ENCODE peak calls at places on chromosomes 2 and 18, in nine cellular contexts. One of them, this sample, is unnamed.

GRCh38 chr18:48942554-48943261 is 8.1 kb downstream of the SMAD7 start:
- DNase-seq in astrocyte of the spinal cord: peak
- DNase-seq in vagina: no peak
- DNase-seq in GM13976: no peak
- DNase-seq in IMR-90: peak
- DNase-seq in EL: peak
- DNase-seq in WERI-Rb-1: no peak
- DNase-seq in stimulated activated CD4-positive, alpha-beta T cell treated with anti-CD3 and anti-CD28 coated beads, Interleukin-2, amount 100 ng/mL, for 48 hours: no peak
- DNase-seq in stimulated activated CD8-positive, alpha-beta memory T cell treated with anti-CD3 and anti-CD28 coated beads, Interleukin-7, amount 100 ng/mL, for 1 hour: no peak
- DNase-seq in this sample: no peak

GRCh38 chr18:52312321-52312720 is 27.7 kb upstream of the DCC start:
- DNase-seq in astrocyte of the spinal cord: peak
- DNase-seq in vagina: no peak
- DNase-seq in GM13976: no peak
- DNase-seq in IMR-90: no peak
- DNase-seq in EL: no peak
- DNase-seq in WERI-Rb-1: no peak
- DNase-seq in stimulated activated CD4-positive, alpha-beta T cell treated with anti-CD3 and anti-CD28 coated beads, Interleukin-2, amount 100 ng/mL, for 48 hours: no peak
- DNase-seq in stimulated activated CD8-positive, alpha-beta memory T cell treated with anti-CD3 and anti-CD28 coated beads, Interleukin-7, amount 100 ng/mL, for 1 hour: no peak
- DNase-seq in this sample: no peak

GRCh38 chr2:85564144-85564563 is 2.9 kb upstream of the GGCX start:
- DNase-seq in astrocyte of the spinal cord: no peak
- DNase-seq in vagina: no peak
- DNase-seq in GM13976: peak
- DNase-seq in IMR-90: no peak
- DNase-seq in EL: no peak
- DNase-seq in WERI-Rb-1: no peak
- DNase-seq in stimulated activated CD4-positive, alpha-beta T cell treated with anti-CD3 and anti-CD28 coated beads, Interleukin-2, amount 100 ng/mL, for 48 hours: no peak
- DNase-seq in stimulated activated CD8-positive, alpha-beta memory T cell treated with anti-CD3 and anti-CD28 coated beads, Interleukin-7, amount 100 ng/mL, for 1 hour: no peak
- DNase-seq in this sample: no peak

GRCh38 chr2:223735659-223736244 is 101.6 kb downstream of the AP1S3 start:
- DNase-seq in astrocyte of the spinal cord: peak
- DNase-seq in vagina: no peak
- DNase-seq in GM13976: no peak
- DNase-seq in IMR-90: peak
- DNase-seq in EL: peak
- DNase-seq in WERI-Rb-1: no peak
- DNase-seq in stimulated activated CD4-positive, alpha-beta T cell treated with anti-CD3 and anti-CD28 coated beads, Interleukin-2, amount 100 ng/mL, for 48 hours: no peak
- DNase-seq in stimulated activated CD8-positive, alpha-beta memory T cell treated with anti-CD3 and anti-CD28 coated beads, Interleukin-7, amount 100 ng/mL, for 1 hour: no peak
- DNase-seq in this sample: no peak

GRCh38 chr2:240670950-240671349 is 11.7 kb downstream of the AQP12B start:
- DNase-seq in astrocyte of the spinal cord: no peak
- DNase-seq in vagina: no peak
- DNase-seq in GM13976: no peak
- DNase-seq in IMR-90: no peak
- DNase-seq in EL: no peak
- DNase-seq in WERI-Rb-1: no peak
- DNase-seq in stimulated activated CD4-positive, alpha-beta T cell treated with anti-CD3 and anti-CD28 coated beads, Interleukin-2, amount 100 ng/mL, for 48 hours: no peak
- DNase-seq in stimulated activated CD8-positive, alpha-beta memory T cell treated with anti-CD3 and anti-CD28 coated beads, Interleukin-7, amount 100 ng/mL, for 1 hour: no peak
- DNase-seq in this sample: no peak

GRCh38 chr2:63751901-63752300 is 89.8 kb upstream of the UGP2 start:
- DNase-seq in astrocyte of the spinal cord: no peak
- DNase-seq in vagina: no peak
- DNase-seq in GM13976: no peak
- DNase-seq in IMR-90: no peak
- DNase-seq in EL: no peak
- DNase-seq in WERI-Rb-1: no peak
- DNase-seq in stimulated activated CD4-positive, alpha-beta T cell treated with anti-CD3 and anti-CD28 coated beads, Interleukin-2, amount 100 ng/mL, for 48 hours: no peak
- DNase-seq in stimulated activated CD8-positive, alpha-beta memory T cell treated with anti-CD3 and anti-CD28 coated beads, Interleukin-7, amount 100 ng/mL, for 1 hour: no peak
- DNase-seq in this sample: no peak

GRCh38 chr2:29788066-29788465 is 133.3 kb downstream of the ALK start:
- DNase-seq in astrocyte of the spinal cord: no peak
- DNase-seq in vagina: no peak
- DNase-seq in GM13976: no peak
- DNase-seq in IMR-90: no peak
- DNase-seq in EL: no peak
- DNase-seq in WERI-Rb-1: peak
- DNase-seq in stimulated activated CD4-positive, alpha-beta T cell treated with anti-CD3 and anti-CD28 coated beads, Interleukin-2, amount 100 ng/mL, for 48 hours: no peak
- DNase-seq in stimulated activated CD8-positive, alpha-beta memory T cell treated with anti-CD3 and anti-CD28 coated beads, Interleukin-7, amount 100 ng/mL, for 1 hour: no peak
- DNase-seq in this sample: no peak

GRCh38 chr18:7272268-7273049 is 41.6 kb downstream of the LRRC30 start:
- DNase-seq in astrocyte of the spinal cord: peak
- DNase-seq in vagina: no peak
- DNase-seq in GM13976: no peak
- DNase-seq in IMR-90: peak
- DNase-seq in EL: peak
- DNase-seq in WERI-Rb-1: peak
- DNase-seq in stimulated activated CD4-positive, alpha-beta T cell treated with anti-CD3 and anti-CD28 coated beads, Interleukin-2, amount 100 ng/mL, for 48 hours: no peak
- DNase-seq in stimulated activated CD8-positive, alpha-beta memory T cell treated with anti-CD3 and anti-CD28 coated beads, Interleukin-7, amount 100 ng/mL, for 1 hour: no peak
- DNase-seq in this sample: no peak

GRCh38 chr2:219987830-219988229 is 360.4 kb downstream of the SLC4A3 start:
- DNase-seq in astrocyte of the spinal cord: peak
- DNase-seq in vagina: no peak
- DNase-seq in GM13976: no peak
- DNase-seq in IMR-90: peak
- DNase-seq in EL: peak
- DNase-seq in WERI-Rb-1: peak
- DNase-seq in stimulated activated CD4-positive, alpha-beta T cell treated with anti-CD3 and anti-CD28 coated beads, Interleukin-2, amount 100 ng/mL, for 48 hours: no peak
- DNase-seq in stimulated activated CD8-positive, alpha-beta memory T cell treated with anti-CD3 and anti-CD28 coated beads, Interleukin-7, amount 100 ng/mL, for 1 hour: no peak
- DNase-seq in this sample: no peak

GRCh38 chr2:200239216-200239615 is 67.3 kb upstream of the SPATS2L start:
- DNase-seq in astrocyte of the spinal cord: peak
- DNase-seq in vagina: no peak
- DNase-seq in GM13976: no peak
- DNase-seq in IMR-90: no peak
- DNase-seq in EL: peak
- DNase-seq in WERI-Rb-1: no peak
- DNase-seq in stimulated activated CD4-positive, alpha-beta T cell treated with anti-CD3 and anti-CD28 coated beads, Interleukin-2, amount 100 ng/mL, for 48 hours: no peak
- DNase-seq in stimulated activated CD8-positive, alpha-beta memory T cell treated with anti-CD3 and anti-CD28 coated beads, Interleukin-7, amount 100 ng/mL, for 1 hour: no peak
- DNase-seq in this sample: no peak